ENCODE peak calls at places on chromosomes 2 and 18, in eight cellular contexts. N is sigmoid colon, Y is prostate gland, D is tibial nerve, I is IMR-90, L is heart left ventricle, H is breast epithelium, Z is lower leg skin. C is an unnamed sample.

GRCh38 chr2:95265182-95265581 is 9.1 kb upstream of the PROM2 start:
- DNase-seq in N (no peak), H (no peak), Y (no peak), I (no peak), L (no peak), D (no peak), Z (peak; percentile 5), C (no peak)

GRCh38 chr2:74201596-74201995 is 3.2 kb downstream of the MTHFD2 start:
- DNase-seq in Y (no peak), I (peak; percentile 66), L (no peak), H (no peak), Z (no peak), N (no peak), D (no peak), C (no peak)

GRCh38 chr18:29434650-29435049 is 1257.7 kb upstream of the CDH2 start:
- DNase-seq in L (no peak), D (no peak), Y (no peak), Z (no peak), H (no peak), I (no peak), N (no peak), C (no peak)

GRCh38 chr2:142914507-142915313 is 37.2 kb downstream of the KYNU start:
- DNase-seq in I (no peak), L (no peak), H (no peak), Y (no peak), D (no peak), Z (no peak), N (no peak), C (no peak)

GRCh38 chr2:106562232-106562631 is 75.1 kb downstream of the CD8B2 start:
- DNase-seq in N (peak; percentile 50), D (no peak), I (no peak), L (no peak), Y (peak; percentile 49), H (no peak), Z (no peak), C (no peak)

GRCh38 chr2:110659248-110659647 is 18.6 kb downstream of the BUB1 start:
- DNase-seq in Z (no peak), N (no peak), H (no peak), L (no peak), I (peak; percentile 49), Y (no peak), D (no peak), C (no peak)

GRCh38 chr18:74796928-74797576 is 199.4 kb downstream of the ZNF407 start:
- DNase-seq in I (peak; percentile 79), D (no peak), H (no peak), L (no peak), Z (no peak), N (no peak), Y (no peak), C (no peak)

GRCh38 chr2:202015035-202015345 is 18.7 kb upstream of the FZD7 start:
- DNase-seq in D (no peak), I (no peak), Y (no peak), H (no peak), L (no peak), Z (no peak), N (no peak), C (no peak)

GRCh38 chr2:158781562-158781961 is 13.6 kb upstream of the DAPL1 start:
- DNase-seq in I (peak; percentile 37), N (no peak), Z (peak; percentile 64), Y (no peak), H (no peak), D (no peak), L (no peak), C (no peak)

GRCh38 chr2:49661809-49662208 is 507.5 kb upstream of the FSHR start:
- DNase-seq in L (no peak), D (no peak), Z (no peak), H (no peak), I (no peak), N (no peak), Y (no peak), C (no peak)

GRCh38 chr2:176159678-176160250 is 2.7 kb downstream of the HOXD3 start:
- DNase-seq in N (no peak), L (no peak), I (no peak), Z (no peak), Y (no peak), D (no peak), H (no peak), C (no peak)

GRCh38 chr2:11589316-11589940 is 55.6 kb downstream of the GREB1 start:
- DNase-seq in D (no peak), L (no peak), H (no peak), N (no peak), Z (no peak), Y (no peak), I (no peak), C (no peak)

DNA sequence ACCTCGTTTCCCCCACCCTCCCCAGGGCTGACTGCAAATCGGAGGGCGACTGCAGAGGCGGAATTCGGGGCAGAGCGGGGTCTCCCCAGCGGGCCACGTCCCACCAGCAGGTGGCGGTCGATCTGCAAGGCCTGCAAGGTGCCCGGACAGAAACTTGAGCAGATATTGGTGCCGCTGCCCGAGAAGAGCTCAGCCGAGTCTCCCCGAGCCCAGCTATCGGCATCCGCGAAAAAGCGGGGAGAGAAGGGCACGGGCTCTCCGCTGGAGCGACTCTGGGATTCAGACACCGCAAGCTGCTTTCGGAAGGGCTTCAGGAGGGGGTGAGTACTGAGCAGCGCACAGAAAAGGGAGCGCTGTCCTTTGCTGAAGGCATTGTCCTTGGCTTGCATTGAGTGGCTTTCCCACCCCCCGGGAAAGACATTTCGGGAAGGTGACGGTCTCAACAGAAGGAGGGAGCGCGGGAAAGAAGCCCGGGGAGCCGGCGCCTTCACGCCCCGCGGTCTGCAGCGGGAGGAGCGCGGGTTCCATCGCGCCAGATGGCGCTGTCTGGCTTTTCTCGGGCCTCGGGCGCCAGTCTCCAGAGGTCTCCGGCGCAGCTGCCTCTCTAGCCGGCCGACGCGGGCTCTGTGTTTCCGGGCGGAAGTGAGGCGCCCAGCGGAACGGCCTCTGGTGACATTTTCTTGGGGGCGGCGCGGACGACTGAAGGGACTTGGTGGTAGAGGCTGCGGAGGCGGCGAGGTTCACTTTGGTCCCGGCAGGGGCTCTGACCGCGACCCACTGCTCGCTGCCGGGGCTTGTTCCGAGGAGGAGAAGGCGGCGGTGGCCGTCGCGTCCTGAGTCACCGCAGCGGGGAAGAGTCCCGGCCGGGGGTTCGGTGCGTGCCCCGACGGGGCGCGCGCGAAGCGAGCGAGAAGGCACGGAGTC is 69.5 kb downstream of the HAUS1 start:
- DNase-seq in D (peak; percentile 86), H (peak; percentile 88), L (peak; percentile 96), Y (peak; percentile 89), I (peak; percentile 89), N (peak; percentile 94), Z (peak; percentile 91), C (peak; percentile 62)
- TF ChIP-seq POLR2A in D (peak; percentile 60), H (no peak), L (peak; percentile 69), Y (no peak), I (peak; percentile 83), N (peak; percentile 41), Z (no peak), C (peak; percentile 65)

GRCh38 chr18:13626544-13626908 is 99.8 kb downstream of the FAM210A start:
- DNase-seq in H (no peak), I (no peak), L (no peak), Z (no peak), Y (no peak), D (no peak), N (no peak), C (no peak)
- TF ChIP-seq POLR2A in H (no peak), I (no peak), L (no peak), Z (no peak), Y (no peak), D (no peak), N (no peak), C (no peak)

DNA sequence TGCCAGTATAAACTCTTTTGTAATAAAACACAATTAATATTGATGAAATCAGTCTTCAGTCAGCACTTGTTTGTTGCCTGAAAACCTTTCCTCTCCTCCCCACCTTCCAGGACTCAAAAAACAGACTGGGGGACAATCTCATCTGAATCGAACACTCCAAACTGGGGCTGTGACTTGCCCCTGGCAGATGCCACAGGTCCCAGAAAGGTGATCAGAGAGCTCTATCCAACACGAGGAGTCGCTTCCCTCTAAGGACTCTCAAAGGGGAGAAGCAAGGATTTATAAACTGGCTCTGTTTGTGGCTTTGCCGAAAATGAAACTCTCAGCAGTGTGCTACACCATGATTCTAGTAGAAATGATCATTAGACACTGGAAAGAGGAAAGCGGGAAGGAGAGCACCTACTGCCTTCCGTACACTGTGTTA is 199.2 kb downstream of the TGIF1 start:
- DNase-seq in Y (no peak), L (no peak), N (no peak), Z (no peak), H (no peak), I (peak; percentile 37), D (no peak), C (no peak)
- TF ChIP-seq POLR2A in Y (no peak), L (no peak), N (no peak), Z (no peak), H (no peak), I (no peak), D (no peak), C (no peak)

GRCh38 chr2:235861383-235861782 is 306.8 kb downstream of the GBX2 start:
- DNase-seq in H (no peak), Y (no peak), Z (no peak), D (no peak), N (no peak), I (no peak), L (no peak), C (no peak)
- TF ChIP-seq POLR2A in H (no peak), Y (no peak), Z (no peak), D (no peak), N (no peak), I (no peak), L (no peak), C (no peak)

DNA sequence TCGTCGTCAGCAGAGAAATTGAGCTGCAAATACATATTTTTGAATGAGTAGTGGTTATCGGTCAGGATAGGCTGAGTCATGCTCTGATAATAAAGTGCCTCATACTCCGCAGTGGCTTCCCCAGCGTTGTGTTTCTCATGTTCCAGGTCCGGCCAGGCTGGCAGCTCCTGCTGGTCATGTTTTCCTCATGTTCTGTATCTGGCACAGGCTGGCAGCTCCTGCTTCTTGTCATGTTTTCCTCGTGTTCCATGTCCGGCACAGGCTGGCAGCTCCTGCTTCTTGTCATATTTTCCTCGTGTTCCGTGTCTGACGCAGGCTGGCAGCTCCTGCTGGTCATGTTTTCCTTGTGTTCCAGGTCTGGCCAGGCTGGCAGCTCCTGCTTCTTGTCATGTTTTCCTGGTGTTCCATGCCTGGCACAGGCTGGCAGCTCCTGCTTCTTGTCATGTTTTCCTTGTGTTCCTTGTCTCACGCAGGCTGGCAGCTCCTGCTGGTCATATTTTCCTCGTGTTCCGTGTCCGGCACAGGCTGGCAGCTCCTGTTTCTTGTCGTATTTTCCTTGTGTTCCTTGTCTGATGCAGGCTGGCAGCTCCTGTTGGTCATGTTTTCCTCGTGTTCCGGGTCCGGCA is 148.9 kb downstream of the ATP9B start:
- DNase-seq in N (peak; percentile 84), Z (no peak), Y (no peak), I (no peak), H (no peak), D (no peak), L (no peak), C (no peak)
- TF ChIP-seq POLR2A in N (no peak), Z (no peak), Y (no peak), I (no peak), H (no peak), D (no peak), L (no peak), C (no peak)

GRCh38 chr2:170822292-170822884 is 5.7 kb downstream of the GAD1 start:
- DNase-seq in N (no peak), Y (no peak), D (no peak), I (no peak), Z (no peak), H (no peak), L (no peak), C (no peak)
- TF ChIP-seq POLR2A in N (no peak), Y (no peak), D (no peak), I (no peak), Z (no peak), H (no peak), L (no peak), C (no peak)

C was measured in H54.